ENCODE peak calls at places on chromosomes 4 and X, in eight cellular contexts. One of them, this sample, is unnamed.

GRCh38 chr4:104591505-104591904 is 96.8 kb upstream of the CXXC4 start:
- DNase-seq in stomach: no peak
- DNase-seq in progenitor cell of endocrine pancreas: no peak
- DNase-seq in adrenal gland: no peak
- DNase-seq in K562: no peak
- DNase-seq in left lung: peak; percentile 55
- DNase-seq in glutamatergic neuron: peak; percentile 54
- DNase-seq in HCT116: no peak
- DNase-seq in this sample: no peak

GRCh38 chr4:185811509-185812364 is at the start of gene SORBS2:
- DNase-seq in stomach: peak; percentile 74
- DNase-seq in progenitor cell of endocrine pancreas: peak; percentile 26
- DNase-seq in adrenal gland: peak; percentile 40
- DNase-seq in K562: no peak
- DNase-seq in left lung: peak; percentile 47
- DNase-seq in glutamatergic neuron: peak; percentile 34
- DNase-seq in HCT116: no peak
- DNase-seq in this sample: no peak

GRCh38 chrX:1313788-1314187 is 22.8 kb upstream of the IL3RA start:
- DNase-seq in stomach: no peak
- DNase-seq in progenitor cell of endocrine pancreas: no peak
- DNase-seq in adrenal gland: no peak
- DNase-seq in K562: no peak
- DNase-seq in left lung: peak; percentile 4
- DNase-seq in glutamatergic neuron: no peak
- DNase-seq in HCT116: no peak
- DNase-seq in this sample: no peak

GRCh38 chrX:14095702-14096101 is 66.0 kb upstream of the GEMIN8 start:
- DNase-seq in stomach: peak; percentile 28
- DNase-seq in progenitor cell of endocrine pancreas: peak; percentile 10
- DNase-seq in adrenal gland: peak; percentile 26
- DNase-seq in K562: peak; percentile 65
- DNase-seq in left lung: no peak
- DNase-seq in glutamatergic neuron: peak; percentile 53
- DNase-seq in HCT116: peak; percentile 57
- DNase-seq in this sample: no peak

GRCh38 chr4:76665139-76665538 is 230.1 kb downstream of the SHROOM3 start:
- DNase-seq in stomach: peak; percentile 94
- DNase-seq in progenitor cell of endocrine pancreas: no peak
- DNase-seq in adrenal gland: no peak
- DNase-seq in K562: no peak
- DNase-seq in left lung: peak; percentile 70
- DNase-seq in glutamatergic neuron: no peak
- DNase-seq in HCT116: peak; percentile 82
- DNase-seq in this sample: no peak

GRCh38 chrX:14801136-14801535 is 71.7 kb downstream of the FANCB start:
- DNase-seq in stomach: no peak
- DNase-seq in progenitor cell of endocrine pancreas: no peak
- DNase-seq in adrenal gland: no peak
- DNase-seq in K562: no peak
- DNase-seq in left lung: no peak
- DNase-seq in glutamatergic neuron: no peak
- DNase-seq in HCT116: no peak
- DNase-seq in this sample: no peak

GRCh38 chrX:10172867-10173266 is 16.1 kb downstream of the CLCN4 start:
- DNase-seq in stomach: no peak
- DNase-seq in progenitor cell of endocrine pancreas: no peak
- DNase-seq in adrenal gland: no peak
- DNase-seq in K562: no peak
- DNase-seq in left lung: no peak
- DNase-seq in glutamatergic neuron: no peak
- DNase-seq in HCT116: no peak
- DNase-seq in this sample: no peak

GRCh38 chrX:153969904-153970397 is 1.7 kb downstream of the HCFC1 start:
- DNase-seq in stomach: no peak
- DNase-seq in progenitor cell of endocrine pancreas: no peak
- DNase-seq in adrenal gland: peak; percentile 58
- DNase-seq in K562: peak; percentile 63
- DNase-seq in left lung: peak; percentile 44
- DNase-seq in glutamatergic neuron: no peak
- DNase-seq in HCT116: no peak
- DNase-seq in this sample: no peak

GRCh38 chrX:118928126-118928525 is 46.3 kb upstream of the LONRF3 start:
- DNase-seq in stomach: no peak
- DNase-seq in progenitor cell of endocrine pancreas: no peak
- DNase-seq in adrenal gland: no peak
- DNase-seq in K562: no peak
- DNase-seq in left lung: no peak
- DNase-seq in glutamatergic neuron: no peak
- DNase-seq in HCT116: no peak
- DNase-seq in this sample: no peak

GRCh38 chr4:163165217-163166017 is 1.3 kb downstream of the NAF1 start:
- DNase-seq in stomach: no peak
- DNase-seq in progenitor cell of endocrine pancreas: no peak
- DNase-seq in adrenal gland: no peak
- DNase-seq in K562: peak; percentile 29
- DNase-seq in left lung: no peak
- DNase-seq in glutamatergic neuron: no peak
- DNase-seq in HCT116: no peak
- DNase-seq in this sample: no peak

GRCh38 chr4:39406763-39407583 is at the start of gene KLB:
- DNase-seq in stomach: no peak
- DNase-seq in progenitor cell of endocrine pancreas: no peak
- DNase-seq in adrenal gland: no peak
- DNase-seq in K562: no peak
- DNase-seq in left lung: no peak
- DNase-seq in glutamatergic neuron: peak; percentile 24
- DNase-seq in HCT116: no peak
- DNase-seq in this sample: no peak

GRCh38 chr4:115763051-115763450 is 649.6 kb upstream of the NDST4 start:
- DNase-seq in stomach: no peak
- DNase-seq in progenitor cell of endocrine pancreas: no peak
- DNase-seq in adrenal gland: no peak
- DNase-seq in K562: no peak
- DNase-seq in left lung: no peak
- DNase-seq in glutamatergic neuron: no peak
- DNase-seq in HCT116: no peak
- DNase-seq in this sample: no peak

GRCh38 chr4:15765910-15766703 is 12.0 kb upstream of the CD38 start:
- DNase-seq in stomach: no peak
- DNase-seq in progenitor cell of endocrine pancreas: no peak
- DNase-seq in adrenal gland: no peak
- DNase-seq in K562: no peak
- DNase-seq in left lung: no peak
- DNase-seq in glutamatergic neuron: no peak
- DNase-seq in HCT116: no peak
- DNase-seq in this sample: no peak

GRCh38 chrX:19585370-19586082 is 70.2 kb upstream of the MAP3K15 start:
- DNase-seq in stomach: no peak
- DNase-seq in progenitor cell of endocrine pancreas: no peak
- DNase-seq in adrenal gland: no peak
- DNase-seq in K562: no peak
- DNase-seq in left lung: no peak
- DNase-seq in glutamatergic neuron: no peak
- DNase-seq in HCT116: no peak
- DNase-seq in this sample: no peak

GRCh38 chr4:41146716-41147506 is 67.4 kb downstream of the APBB2 start:
- DNase-seq in stomach: peak; percentile 53
- DNase-seq in progenitor cell of endocrine pancreas: no peak
- DNase-seq in adrenal gland: peak; percentile 31
- DNase-seq in K562: no peak
- DNase-seq in left lung: no peak
- DNase-seq in glutamatergic neuron: peak; percentile 24
- DNase-seq in HCT116: no peak
- DNase-seq in this sample: no peak

GRCh38 chrX:120559799-120560198 is 963 bp downstream of the CUL4B start:
- DNase-seq in stomach: no peak
- DNase-seq in progenitor cell of endocrine pancreas: no peak
- DNase-seq in adrenal gland: no peak
- DNase-seq in K562: peak; percentile 19
- DNase-seq in left lung: no peak
- DNase-seq in glutamatergic neuron: no peak
- DNase-seq in HCT116: no peak
- DNase-seq in this sample: no peak

GRCh38 chr4:48162162-48162561 is 28.1 kb upstream of the TXK start:
- DNase-seq in stomach: no peak
- DNase-seq in progenitor cell of endocrine pancreas: no peak
- DNase-seq in adrenal gland: peak; percentile 14
- DNase-seq in K562: no peak
- DNase-seq in left lung: no peak
- DNase-seq in glutamatergic neuron: no peak
- DNase-seq in HCT116: no peak
- DNase-seq in this sample: no peak

GRCh38 chr4:147060171-147060931 is 114.7 kb upstream of the TTC29 start:
- DNase-seq in stomach: no peak
- DNase-seq in progenitor cell of endocrine pancreas: no peak
- DNase-seq in adrenal gland: no peak
- DNase-seq in K562: no peak
- DNase-seq in left lung: no peak
- DNase-seq in glutamatergic neuron: no peak
- DNase-seq in HCT116: no peak
- DNase-seq in this sample: no peak

DNA sequence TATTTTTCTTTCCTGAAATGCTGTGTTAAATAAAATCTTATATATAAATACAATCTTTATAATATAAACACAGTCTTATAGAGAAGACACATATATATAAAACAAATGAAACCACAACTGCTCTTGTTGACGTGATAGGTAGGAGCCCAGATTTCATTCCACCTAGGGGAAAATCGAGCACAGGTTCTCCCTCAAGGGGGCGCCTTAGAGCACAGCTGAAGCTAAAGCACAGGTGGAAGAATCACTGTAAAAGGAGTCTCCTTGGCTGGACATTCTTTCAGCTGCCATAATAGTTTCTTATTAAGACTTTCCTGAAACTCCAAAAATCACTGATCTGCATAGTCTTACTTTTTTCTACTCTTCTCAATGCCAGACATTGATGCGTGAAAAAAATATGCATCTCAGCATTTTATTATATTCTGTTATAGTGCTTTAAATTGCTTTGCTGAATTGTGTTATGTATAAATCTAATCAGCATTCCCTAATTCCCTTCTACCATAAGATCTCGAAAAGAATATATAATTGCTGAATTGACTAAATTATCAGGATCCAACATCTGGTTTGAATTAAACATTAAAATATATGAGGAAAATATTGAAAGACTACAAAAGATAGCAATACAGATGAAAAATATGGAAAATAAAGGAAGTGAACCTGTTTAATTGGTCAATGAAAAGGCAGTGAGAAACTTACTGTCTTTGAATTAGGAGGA is 25.5 kb upstream of the RXFP1 start:
- DNase-seq in stomach: peak; percentile 44
- DNase-seq in progenitor cell of endocrine pancreas: peak; percentile 26
- DNase-seq in adrenal gland: peak; percentile 34
- DNase-seq in K562: peak; percentile 62
- DNase-seq in left lung: peak; percentile 33
- DNase-seq in glutamatergic neuron: peak; percentile 63
- DNase-seq in HCT116: peak; percentile 21
- DNase-seq in this sample: no peak
- TF ChIP-seq CTCF in stomach: no peak
- TF ChIP-seq CTCF in progenitor cell of endocrine pancreas: peak; percentile 61
- TF ChIP-seq CTCF in adrenal gland: peak; percentile 45
- TF ChIP-seq CTCF in K562: peak; percentile 70
- TF ChIP-seq CTCF in left lung: peak; percentile 64
- TF ChIP-seq CTCF in glutamatergic neuron: peak; percentile 67
- TF ChIP-seq CTCF in HCT116: peak; percentile 49
- TF ChIP-seq CTCF in this sample: peak; percentile 64

DNA sequence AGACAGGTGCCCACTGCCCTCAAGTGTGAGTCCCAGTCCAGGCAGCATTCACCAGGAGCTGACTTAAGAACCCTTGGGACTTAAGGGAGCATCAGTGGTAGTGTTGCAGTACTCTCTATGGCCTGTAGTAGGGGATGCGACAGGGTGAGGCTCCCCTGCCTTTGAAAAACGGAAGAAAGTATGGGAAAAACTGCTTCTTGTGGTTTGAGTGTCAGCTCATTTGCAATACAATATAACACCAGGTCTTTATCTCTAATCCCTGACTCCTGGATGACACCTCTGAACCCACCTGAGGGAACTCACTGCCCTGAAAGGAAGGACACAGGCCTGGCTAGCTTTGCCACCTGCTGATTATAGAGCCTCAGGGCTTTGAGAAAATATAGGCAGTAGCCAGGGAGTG is 176.0 kb downstream of the SMARCA1 start:
- DNase-seq in stomach: no peak
- DNase-seq in progenitor cell of endocrine pancreas: no peak
- DNase-seq in adrenal gland: no peak
- DNase-seq in K562: no peak
- DNase-seq in left lung: no peak
- DNase-seq in glutamatergic neuron: no peak
- DNase-seq in HCT116: peak; percentile 4
- DNase-seq in this sample: no peak
- TF ChIP-seq CTCF in stomach: no peak
- TF ChIP-seq CTCF in progenitor cell of endocrine pancreas: peak; percentile 32
- TF ChIP-seq CTCF in adrenal gland: no peak
- TF ChIP-seq CTCF in K562: no peak
- TF ChIP-seq CTCF in left lung: no peak
- TF ChIP-seq CTCF in glutamatergic neuron: no peak
- TF ChIP-seq CTCF in HCT116: no peak
- TF ChIP-seq CTCF in this sample: peak; percentile 53

GRCh38 chr4:88297725-88298453 is 13.5 kb upstream of the PPM1K start:
- DNase-seq in stomach: no peak
- DNase-seq in progenitor cell of endocrine pancreas: no peak
- DNase-seq in adrenal gland: no peak
- DNase-seq in K562: peak; percentile 47
- DNase-seq in left lung: no peak
- DNase-seq in glutamatergic neuron: no peak
- DNase-seq in HCT116: no peak
- DNase-seq in this sample: no peak
- TF ChIP-seq CTCF in stomach: no peak
- TF ChIP-seq CTCF in progenitor cell of endocrine pancreas: no peak
- TF ChIP-seq CTCF in adrenal gland: no peak
- TF ChIP-seq CTCF in K562: no peak
- TF ChIP-seq CTCF in left lung: no peak
- TF ChIP-seq CTCF in glutamatergic neuron: no peak
- TF ChIP-seq CTCF in HCT116: no peak
- TF ChIP-seq CTCF in this sample: no peak

GRCh38 chr4:21469438-21470032 is 479.0 kb downstream of the KCNIP4 start:
- DNase-seq in stomach: no peak
- DNase-seq in progenitor cell of endocrine pancreas: no peak
- DNase-seq in adrenal gland: no peak
- DNase-seq in K562: no peak
- DNase-seq in left lung: no peak
- DNase-seq in glutamatergic neuron: no peak
- DNase-seq in HCT116: no peak
- DNase-seq in this sample: no peak
- TF ChIP-seq CTCF in stomach: peak; percentile 19
- TF ChIP-seq CTCF in progenitor cell of endocrine pancreas: peak; percentile 72
- TF ChIP-seq CTCF in adrenal gland: peak; percentile 61
- TF ChIP-seq CTCF in K562: peak; percentile 34
- TF ChIP-seq CTCF in left lung: peak; percentile 53
- TF ChIP-seq CTCF in glutamatergic neuron: peak; percentile 88
- TF ChIP-seq CTCF in HCT116: peak; percentile 18
- TF ChIP-seq CTCF in this sample: peak; percentile 80

GRCh38 chrX:18210470-18210869 is 10.2 kb downstream of the BEND2 start:
- DNase-seq in stomach: no peak
- DNase-seq in progenitor cell of endocrine pancreas: no peak
- DNase-seq in adrenal gland: no peak
- DNase-seq in K562: peak; percentile 9
- DNase-seq in left lung: no peak
- DNase-seq in glutamatergic neuron: no peak
- DNase-seq in HCT116: no peak
- DNase-seq in this sample: no peak
- TF ChIP-seq CTCF in stomach: no peak
- TF ChIP-seq CTCF in progenitor cell of endocrine pancreas: peak; percentile 51
- TF ChIP-seq CTCF in adrenal gland: peak; percentile 43
- TF ChIP-seq CTCF in K562: peak; percentile 50
- TF ChIP-seq CTCF in left lung: no peak
- TF ChIP-seq CTCF in glutamatergic neuron: peak; percentile 26
- TF ChIP-seq CTCF in HCT116: no peak
- TF ChIP-seq CTCF in this sample: peak; percentile 71